ENCODE peak calls at places on chromosome 10, in seven cellular contexts. One of them, this sample, is unnamed.

GRCh38 chr10:12243860-12244620 is 48.1 kb downstream of the CDC123 start:
- DNase-seq in upper lobe of right lung: no peak
- DNase-seq in adrenal gland: peak
- DNase-seq in PC-9: no peak
- DNase-seq in astrocyte: no peak
- DNase-seq in body of pancreas: no peak
- DNase-seq in IMR-90: no peak
- DNase-seq in this sample: no peak

GRCh38 chr10:25261110-25261509 is 86.3 kb downstream of the GPR158 start:
- DNase-seq in upper lobe of right lung: no peak
- DNase-seq in adrenal gland: no peak
- DNase-seq in PC-9: no peak
- DNase-seq in astrocyte: no peak
- DNase-seq in body of pancreas: peak
- DNase-seq in IMR-90: no peak
- DNase-seq in this sample: no peak

GRCh38 chr10:71323407-71323806 is 4.3 kb downstream of the SLC29A3 start:
- DNase-seq in upper lobe of right lung: no peak
- DNase-seq in adrenal gland: no peak
- DNase-seq in PC-9: no peak
- DNase-seq in astrocyte: no peak
- DNase-seq in body of pancreas: no peak
- DNase-seq in IMR-90: peak
- DNase-seq in this sample: peak

GRCh38 chr10:120279196-120279595 is 177.8 kb upstream of the PLPP4 start:
- DNase-seq in upper lobe of right lung: no peak
- DNase-seq in adrenal gland: no peak
- DNase-seq in PC-9: no peak
- DNase-seq in astrocyte: no peak
- DNase-seq in body of pancreas: no peak
- DNase-seq in IMR-90: no peak
- DNase-seq in this sample: no peak

GRCh38 chr10:85548038-85548437 is 818.6 kb downstream of the GRID1 start:
- DNase-seq in upper lobe of right lung: no peak
- DNase-seq in adrenal gland: peak
- DNase-seq in PC-9: peak
- DNase-seq in astrocyte: peak
- DNase-seq in body of pancreas: peak
- DNase-seq in IMR-90: no peak
- DNase-seq in this sample: peak

GRCh38 chr10:106707657-106708056 is 456.8 kb downstream of the SORCS1 start:
- DNase-seq in upper lobe of right lung: no peak
- DNase-seq in adrenal gland: no peak
- DNase-seq in PC-9: no peak
- DNase-seq in astrocyte: no peak
- DNase-seq in body of pancreas: no peak
- DNase-seq in IMR-90: no peak
- DNase-seq in this sample: no peak

GRCh38 chr10:116665541-116666125 is 44.9 kb downstream of the PNLIPRP2 start:
- DNase-seq in upper lobe of right lung: no peak
- DNase-seq in adrenal gland: peak
- DNase-seq in PC-9: no peak
- DNase-seq in astrocyte: peak
- DNase-seq in body of pancreas: peak
- DNase-seq in IMR-90: peak
- DNase-seq in this sample: peak

GRCh38 chr10:34681933-34682332 is 133.2 kb downstream of the PARD3 start:
- DNase-seq in upper lobe of right lung: no peak
- DNase-seq in adrenal gland: no peak
- DNase-seq in PC-9: no peak
- DNase-seq in astrocyte: no peak
- DNase-seq in body of pancreas: no peak
- DNase-seq in IMR-90: no peak
- DNase-seq in this sample: no peak

GRCh38 chr10:101818958-101819633 is 852 bp upstream of the OGA start:
- DNase-seq in upper lobe of right lung: peak
- DNase-seq in adrenal gland: no peak
- DNase-seq in PC-9: no peak
- DNase-seq in astrocyte: no peak
- DNase-seq in body of pancreas: no peak
- DNase-seq in IMR-90: no peak
- DNase-seq in this sample: no peak

GRCh38 chr10:114806572-114807391 is 14.8 kb upstream of the FHIP2A start:
- DNase-seq in upper lobe of right lung: no peak
- DNase-seq in adrenal gland: no peak
- DNase-seq in PC-9: no peak
- DNase-seq in astrocyte: no peak
- DNase-seq in body of pancreas: no peak
- DNase-seq in IMR-90: no peak
- DNase-seq in this sample: no peak

GRCh38 chr10:14665304-14665703 is 109.4 kb downstream of the FAM107B start:
- DNase-seq in upper lobe of right lung: no peak
- DNase-seq in adrenal gland: no peak
- DNase-seq in PC-9: no peak
- DNase-seq in astrocyte: no peak
- DNase-seq in body of pancreas: peak
- DNase-seq in IMR-90: no peak
- DNase-seq in this sample: peak

GRCh38 chr10:122112021-122112616 is 123.2 kb downstream of the TACC2 start:
- DNase-seq in upper lobe of right lung: no peak
- DNase-seq in adrenal gland: no peak
- DNase-seq in PC-9: no peak
- DNase-seq in astrocyte: no peak
- DNase-seq in body of pancreas: no peak
- DNase-seq in IMR-90: peak
- DNase-seq in this sample: peak

GRCh38 chr10:89419548-89419947 is 5.2 kb downstream of the IFIT5 start:
- DNase-seq in upper lobe of right lung: no peak
- DNase-seq in adrenal gland: no peak
- DNase-seq in PC-9: no peak
- DNase-seq in astrocyte: no peak
- DNase-seq in body of pancreas: no peak
- DNase-seq in IMR-90: peak
- DNase-seq in this sample: peak

GRCh38 chr10:19713800-19714525 is 102.3 kb upstream of the PLXDC2 start:
- DNase-seq in upper lobe of right lung: no peak
- DNase-seq in adrenal gland: no peak
- DNase-seq in PC-9: no peak
- DNase-seq in astrocyte: no peak
- DNase-seq in body of pancreas: no peak
- DNase-seq in IMR-90: no peak
- DNase-seq in this sample: peak

GRCh38 chr10:12299222-12299973 is 49.9 kb upstream of the CAMK1D start:
- DNase-seq in upper lobe of right lung: peak
- DNase-seq in adrenal gland: peak
- DNase-seq in PC-9: no peak
- DNase-seq in astrocyte: no peak
- DNase-seq in body of pancreas: peak
- DNase-seq in IMR-90: no peak
- DNase-seq in this sample: no peak

GRCh38 chr10:113616244-113617074 is 47.4 kb downstream of the NRAP start:
- DNase-seq in upper lobe of right lung: no peak
- DNase-seq in adrenal gland: no peak
- DNase-seq in PC-9: no peak
- DNase-seq in astrocyte: no peak
- DNase-seq in body of pancreas: peak
- DNase-seq in IMR-90: no peak
- DNase-seq in this sample: peak

GRCh38 chr10:69682955-69683474 is 53.0 kb downstream of the FAM241B start:
- DNase-seq in upper lobe of right lung: no peak
- DNase-seq in adrenal gland: no peak
- DNase-seq in PC-9: no peak
- DNase-seq in astrocyte: no peak
- DNase-seq in body of pancreas: no peak
- DNase-seq in IMR-90: no peak
- DNase-seq in this sample: no peak

GRCh38 chr10:43219848-43220247 is 47.0 kb downstream of the RASGEF1A start:
- DNase-seq in upper lobe of right lung: peak
- DNase-seq in adrenal gland: no peak
- DNase-seq in PC-9: no peak
- DNase-seq in astrocyte: no peak
- DNase-seq in body of pancreas: no peak
- DNase-seq in IMR-90: no peak
- DNase-seq in this sample: no peak

GRCh38 chr10:74500026-74500704 is 326.2 kb upstream of the KAT6B start:
- DNase-seq in upper lobe of right lung: no peak
- DNase-seq in adrenal gland: no peak
- DNase-seq in PC-9: no peak
- DNase-seq in astrocyte: no peak
- DNase-seq in body of pancreas: no peak
- DNase-seq in IMR-90: no peak
- DNase-seq in this sample: peak

GRCh38 chr10:14570800-14571199 is 203.9 kb downstream of the FAM107B start:
- DNase-seq in upper lobe of right lung: no peak
- DNase-seq in adrenal gland: no peak
- DNase-seq in PC-9: no peak
- DNase-seq in astrocyte: no peak
- DNase-seq in body of pancreas: no peak
- DNase-seq in IMR-90: no peak
- DNase-seq in this sample: no peak

GRCh38 chr10:96720422-96721206 is at the start of gene PIK3AP1:
- DNase-seq in upper lobe of right lung: peak
- DNase-seq in adrenal gland: peak
- DNase-seq in PC-9: peak
- DNase-seq in astrocyte: no peak
- DNase-seq in body of pancreas: peak
- DNase-seq in IMR-90: no peak
- DNase-seq in this sample: no peak

GRCh38 chr10:44258460-44259089 is 126.3 kb downstream of the CXCL12 start:
- DNase-seq in upper lobe of right lung: no peak
- DNase-seq in adrenal gland: no peak
- DNase-seq in PC-9: no peak
- DNase-seq in astrocyte: no peak
- DNase-seq in body of pancreas: no peak
- DNase-seq in IMR-90: no peak
- DNase-seq in this sample: no peak

GRCh38 chr10:44261296-44261695 is 123.6 kb downstream of the CXCL12 start:
- DNase-seq in upper lobe of right lung: no peak
- DNase-seq in adrenal gland: peak
- DNase-seq in PC-9: no peak
- DNase-seq in astrocyte: no peak
- DNase-seq in body of pancreas: no peak
- DNase-seq in IMR-90: no peak
- DNase-seq in this sample: peak

GRCh38 chr10:44258019-44258418 is 126.9 kb downstream of the CXCL12 start:
- DNase-seq in upper lobe of right lung: no peak
- DNase-seq in adrenal gland: no peak
- DNase-seq in PC-9: no peak
- DNase-seq in astrocyte: no peak
- DNase-seq in body of pancreas: no peak
- DNase-seq in IMR-90: no peak
- DNase-seq in this sample: no peak

GRCh38 chr10:44260286-44260928 is 124.5 kb downstream of the CXCL12 start:
- DNase-seq in upper lobe of right lung: peak
- DNase-seq in adrenal gland: no peak
- DNase-seq in PC-9: no peak
- DNase-seq in astrocyte: no peak
- DNase-seq in body of pancreas: no peak
- DNase-seq in IMR-90: no peak
- DNase-seq in this sample: no peak

GRCh38 chr10:44259090-44259874 is 125.6 kb downstream of the CXCL12 start:
- DNase-seq in upper lobe of right lung: no peak
- DNase-seq in adrenal gland: no peak
- DNase-seq in PC-9: no peak
- DNase-seq in astrocyte: no peak
- DNase-seq in body of pancreas: no peak
- DNase-seq in IMR-90: no peak
- DNase-seq in this sample: no peak
- H3K4me3 ChIP-seq in upper lobe of right lung: no peak
- H3K4me3 ChIP-seq in adrenal gland: no peak
- H3K4me3 ChIP-seq in PC-9: no peak
- H3K4me3 ChIP-seq in astrocyte: no peak
- H3K4me3 ChIP-seq in body of pancreas: no peak
- H3K4me3 ChIP-seq in IMR-90: no peak
- H3K4me3 ChIP-seq in this sample: no peak

GRCh38 chr10:29177266-29177832 is 111.5 kb upstream of the LYZL1 start:
- DNase-seq in upper lobe of right lung: no peak
- DNase-seq in adrenal gland: no peak
- DNase-seq in PC-9: no peak
- DNase-seq in astrocyte: no peak
- DNase-seq in body of pancreas: no peak
- DNase-seq in IMR-90: no peak
- DNase-seq in this sample: no peak
- TF ChIP-seq CTCF in upper lobe of right lung: no peak
- TF ChIP-seq CTCF in adrenal gland: no peak
- TF ChIP-seq CTCF in PC-9: no peak
- TF ChIP-seq CTCF in astrocyte: no peak
- TF ChIP-seq CTCF in body of pancreas: no peak
- TF ChIP-seq CTCF in IMR-90: no peak
- TF ChIP-seq CTCF in this sample: no peak

GRCh38 chr10:125102821-125103220 is 57.5 kb downstream of the CTBP2 start:
- DNase-seq in upper lobe of right lung: peak
- DNase-seq in adrenal gland: no peak
- DNase-seq in PC-9: no peak
- DNase-seq in astrocyte: no peak
- DNase-seq in body of pancreas: peak
- DNase-seq in IMR-90: no peak
- DNase-seq in this sample: no peak
- H3K4me3 ChIP-seq in upper lobe of right lung: no peak
- H3K4me3 ChIP-seq in adrenal gland: no peak
- H3K4me3 ChIP-seq in PC-9: no peak
- H3K4me3 ChIP-seq in astrocyte: no peak
- H3K4me3 ChIP-seq in body of pancreas: no peak
- H3K4me3 ChIP-seq in IMR-90: no peak
- H3K4me3 ChIP-seq in this sample: no peak

GRCh38 chr10:17255512-17255911 is 27.5 kb downstream of the VIM start:
- DNase-seq in upper lobe of right lung: no peak
- DNase-seq in adrenal gland: no peak
- DNase-seq in PC-9: no peak
- DNase-seq in astrocyte: no peak
- DNase-seq in body of pancreas: no peak
- DNase-seq in IMR-90: no peak
- DNase-seq in this sample: no peak

GRCh38 chr10:17249820-17250219 is 21.8 kb downstream of the VIM start:
- DNase-seq in upper lobe of right lung: no peak
- DNase-seq in adrenal gland: no peak
- DNase-seq in PC-9: no peak
- DNase-seq in astrocyte: no peak
- DNase-seq in body of pancreas: no peak
- DNase-seq in IMR-90: peak
- DNase-seq in this sample: peak

GRCh38 chr10:17248964-17249363 is 20.9 kb downstream of the VIM start:
- DNase-seq in upper lobe of right lung: no peak
- DNase-seq in adrenal gland: no peak
- DNase-seq in PC-9: no peak
- DNase-seq in astrocyte: no peak
- DNase-seq in body of pancreas: no peak
- DNase-seq in IMR-90: no peak
- DNase-seq in this sample: no peak

GRCh38 chr10:17247210-17247609 is 19.2 kb downstream of the VIM start:
- DNase-seq in upper lobe of right lung: no peak
- DNase-seq in adrenal gland: no peak
- DNase-seq in PC-9: no peak
- DNase-seq in astrocyte: no peak
- DNase-seq in body of pancreas: no peak
- DNase-seq in IMR-90: no peak
- DNase-seq in this sample: no peak

DNA sequence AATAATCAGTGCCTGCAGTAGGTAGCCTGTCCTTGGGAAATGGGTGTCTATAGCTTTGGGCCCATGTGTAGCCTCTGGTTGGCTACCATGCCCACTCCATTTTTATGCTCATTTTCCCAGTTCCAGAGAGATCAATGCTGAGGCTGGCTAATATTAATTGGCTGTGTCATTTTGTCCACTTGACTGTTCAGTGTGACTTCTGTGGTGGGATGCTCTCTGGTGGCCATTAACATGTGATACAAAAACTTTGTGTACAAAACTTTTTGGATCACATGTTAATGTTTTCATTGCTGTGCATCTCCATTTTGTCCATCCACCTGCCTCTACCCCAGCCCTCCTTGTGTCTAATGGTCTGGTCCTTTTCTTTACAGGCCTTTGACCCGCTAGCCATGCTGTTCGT is 22.7 kb downstream of the VIM start:
- DNase-seq in upper lobe of right lung: no peak
- DNase-seq in adrenal gland: no peak
- DNase-seq in PC-9: no peak
- DNase-seq in astrocyte: no peak
- DNase-seq in body of pancreas: peak
- DNase-seq in IMR-90: no peak
- DNase-seq in this sample: peak
- TF ChIP-seq CTCF in upper lobe of right lung: peak
- TF ChIP-seq CTCF in adrenal gland: no peak
- TF ChIP-seq CTCF in PC-9: no peak
- TF ChIP-seq CTCF in astrocyte: no peak
- TF ChIP-seq CTCF in body of pancreas: no peak
- TF ChIP-seq CTCF in IMR-90: peak
- TF ChIP-seq CTCF in this sample: no peak